ENCODE peak calls at places on chromosome 22, in eight cellular contexts. One of them, this sample, is unnamed.

GRCh38 chr22:49097171-49097925 is 730.3 kb downstream of the BRD1 start:
- DNase-seq in left lung: peak; percentile 45
- DNase-seq in uterus: no peak
- DNase-seq in right lobe of liver: no peak
- DNase-seq in GM12864: no peak
- DNase-seq in fibroblast of mammary gland: no peak
- DNase-seq in MM.1S: no peak
- DNase-seq in fibroblast of lung: no peak
- DNase-seq in this sample: no peak

GRCh38 chr22:47918276-47918928 is 1156.0 kb downstream of the TBC1D22A start:
- DNase-seq in fibroblast of lung: no peak
- DNase-seq in right lobe of liver: no peak
- DNase-seq in GM12864: no peak
- DNase-seq in left lung: no peak
- DNase-seq in uterus: no peak
- DNase-seq in MM.1S: peak; percentile 82
- DNase-seq in fibroblast of mammary gland: no peak
- DNase-seq in this sample: no peak

GRCh38 chr22:46682011-46682731 is 55.9 kb downstream of the CERK start:
- DNase-seq in fibroblast of mammary gland: no peak
- DNase-seq in uterus: no peak
- DNase-seq in fibroblast of lung: no peak
- DNase-seq in GM12864: no peak
- DNase-seq in right lobe of liver: no peak
- DNase-seq in MM.1S: no peak
- DNase-seq in left lung: no peak
- DNase-seq in this sample: no peak

GRCh38 chr22:46376908-46377565 is 41.5 kb downstream of the TRMU start:
- DNase-seq in fibroblast of lung: no peak
- DNase-seq in fibroblast of mammary gland: no peak
- DNase-seq in left lung: peak; percentile 65
- DNase-seq in uterus: no peak
- DNase-seq in MM.1S: no peak
- DNase-seq in right lobe of liver: peak; percentile 77
- DNase-seq in GM12864: no peak
- DNase-seq in this sample: no peak

GRCh38 chr22:28935713-28936112 is 52.3 kb downstream of the ZNRF3 start:
- DNase-seq in fibroblast of lung: no peak
- DNase-seq in uterus: no peak
- DNase-seq in right lobe of liver: no peak
- DNase-seq in MM.1S: no peak
- DNase-seq in fibroblast of mammary gland: no peak
- DNase-seq in left lung: no peak
- DNase-seq in GM12864: no peak
- DNase-seq in this sample: no peak

GRCh38 chr22:46087816-46088277 is 62.5 kb upstream of the PPARA start:
- DNase-seq in fibroblast of mammary gland: peak; percentile 93
- DNase-seq in fibroblast of lung: peak; percentile 94
- DNase-seq in GM12864: no peak
- DNase-seq in MM.1S: no peak
- DNase-seq in uterus: peak; percentile 95
- DNase-seq in right lobe of liver: peak; percentile 93
- DNase-seq in left lung: peak; percentile 86
- DNase-seq in this sample: peak; percentile 74

GRCh38 chr22:25704701-25705100 is 37.3 kb upstream of the MYO18B start:
- DNase-seq in fibroblast of lung: no peak
- DNase-seq in MM.1S: no peak
- DNase-seq in uterus: no peak
- DNase-seq in GM12864: no peak
- DNase-seq in left lung: no peak
- DNase-seq in right lobe of liver: no peak
- DNase-seq in fibroblast of mammary gland: no peak
- DNase-seq in this sample: no peak

GRCh38 chr22:38951734-38952133 is 5.7 kb upstream of the APOBEC3A start:
- DNase-seq in fibroblast of mammary gland: no peak
- DNase-seq in fibroblast of lung: no peak
- DNase-seq in uterus: no peak
- DNase-seq in right lobe of liver: no peak
- DNase-seq in GM12864: no peak
- DNase-seq in left lung: no peak
- DNase-seq in MM.1S: no peak
- DNase-seq in this sample: no peak

GRCh38 chr22:33917744-33918406 is 2.4 kb downstream of the LARGE1 start:
- DNase-seq in MM.1S: peak; percentile 75
- DNase-seq in right lobe of liver: no peak
- DNase-seq in left lung: no peak
- DNase-seq in uterus: no peak
- DNase-seq in fibroblast of mammary gland: peak; percentile 23
- DNase-seq in fibroblast of lung: peak; percentile 27
- DNase-seq in GM12864: peak; percentile 50
- DNase-seq in this sample: no peak

GRCh38 chr22:17334983-17335382 is 34.3 kb upstream of the CECR2 start:
- DNase-seq in right lobe of liver: no peak
- DNase-seq in GM12864: no peak
- DNase-seq in left lung: no peak
- DNase-seq in fibroblast of mammary gland: no peak
- DNase-seq in MM.1S: no peak
- DNase-seq in fibroblast of lung: no peak
- DNase-seq in uterus: no peak
- DNase-seq in this sample: no peak

GRCh38 chr22:23233746-23234408 is 53.6 kb downstream of the BCR start:
- DNase-seq in fibroblast of mammary gland: peak; percentile 95
- DNase-seq in right lobe of liver: no peak
- DNase-seq in GM12864: no peak
- DNase-seq in left lung: no peak
- DNase-seq in fibroblast of lung: peak; percentile 88
- DNase-seq in uterus: no peak
- DNase-seq in MM.1S: no peak
- DNase-seq in this sample: no peak

GRCh38 chr22:47417699-47418098 is 655.2 kb downstream of the TBC1D22A start:
- DNase-seq in right lobe of liver: no peak
- DNase-seq in fibroblast of mammary gland: no peak
- DNase-seq in left lung: no peak
- DNase-seq in MM.1S: no peak
- DNase-seq in fibroblast of lung: no peak
- DNase-seq in uterus: no peak
- DNase-seq in GM12864: no peak
- DNase-seq in this sample: no peak

GRCh38 chr22:38986629-38987028 is 4.5 kb downstream of the APOBEC3B start:
- DNase-seq in GM12864: no peak
- DNase-seq in MM.1S: no peak
- DNase-seq in right lobe of liver: no peak
- DNase-seq in fibroblast of lung: no peak
- DNase-seq in fibroblast of mammary gland: no peak
- DNase-seq in uterus: no peak
- DNase-seq in left lung: no peak
- DNase-seq in this sample: no peak

GRCh38 chr22:50691521-50691920 is 18.9 kb downstream of the SHANK3 start:
- DNase-seq in MM.1S: peak; percentile 54
- DNase-seq in GM12864: no peak
- DNase-seq in fibroblast of lung: no peak
- DNase-seq in right lobe of liver: peak; percentile 63
- DNase-seq in fibroblast of mammary gland: peak; percentile 62
- DNase-seq in uterus: no peak
- DNase-seq in left lung: no peak
- DNase-seq in this sample: no peak

GRCh38 chr22:27212617-27213177 is 555.3 kb downstream of the MIAT start:
- DNase-seq in GM12864: no peak
- DNase-seq in fibroblast of mammary gland: peak; percentile 98
- DNase-seq in right lobe of liver: no peak
- DNase-seq in uterus: peak; percentile 92
- DNase-seq in fibroblast of lung: peak; percentile 99
- DNase-seq in MM.1S: no peak
- DNase-seq in left lung: no peak
- DNase-seq in this sample: peak; percentile 96

GRCh38 chr22:27336151-27337090 is 465.1 kb downstream of the MN1 start:
- DNase-seq in fibroblast of mammary gland: no peak
- DNase-seq in uterus: no peak
- DNase-seq in MM.1S: no peak
- DNase-seq in fibroblast of lung: peak; percentile 93
- DNase-seq in right lobe of liver: no peak
- DNase-seq in left lung: no peak
- DNase-seq in GM12864: no peak
- DNase-seq in this sample: peak; percentile 74

GRCh38 chr22:47534150-47535133 is 772.0 kb downstream of the TBC1D22A start:
- DNase-seq in fibroblast of mammary gland: no peak
- DNase-seq in left lung: no peak
- DNase-seq in right lobe of liver: no peak
- DNase-seq in MM.1S: no peak
- DNase-seq in GM12864: no peak
- DNase-seq in uterus: no peak
- DNase-seq in fibroblast of lung: no peak
- DNase-seq in this sample: no peak

DNA sequence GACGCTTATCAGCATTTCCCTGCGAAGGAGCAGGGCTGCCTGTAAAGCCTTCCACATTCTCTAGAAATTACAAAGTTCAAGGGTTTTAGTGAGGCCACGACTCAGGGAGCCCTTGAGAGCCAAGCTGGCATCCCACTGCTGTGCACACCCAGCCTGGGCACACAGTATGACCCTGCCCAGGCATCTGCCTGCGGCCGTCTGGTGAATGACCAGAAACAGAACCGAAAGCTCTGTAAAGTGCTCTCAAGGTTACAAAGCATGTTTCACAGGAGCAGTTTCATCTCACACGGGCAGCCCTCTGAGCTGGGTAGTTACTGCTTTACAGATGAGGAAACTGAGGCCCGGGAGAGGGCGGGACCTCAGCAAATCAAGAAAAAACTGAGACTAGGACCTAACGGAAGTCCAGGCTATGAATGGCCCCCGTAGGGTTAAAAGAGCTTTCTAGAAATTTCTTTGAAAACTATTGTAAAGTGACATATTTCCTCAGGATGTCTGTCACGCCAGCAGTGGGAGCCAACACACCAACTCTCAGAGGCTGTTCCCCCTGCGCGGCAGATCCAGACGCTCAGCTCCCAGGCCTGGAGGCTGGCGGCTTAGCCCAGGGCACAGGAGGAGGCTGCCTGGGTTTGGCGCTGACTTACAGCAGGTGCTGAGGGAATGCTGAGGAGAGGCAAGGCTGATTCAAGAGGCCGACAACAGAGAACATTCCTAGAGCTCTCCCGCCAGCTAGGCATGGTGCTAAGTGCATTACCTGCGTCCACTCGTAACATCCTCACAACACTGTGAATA is 7.7 kb upstream of the TCF20 start:
- DNase-seq in right lobe of liver: no peak
- DNase-seq in fibroblast of lung: no peak
- DNase-seq in uterus: no peak
- DNase-seq in left lung: no peak
- DNase-seq in fibroblast of mammary gland: no peak
- DNase-seq in MM.1S: peak; percentile 78
- DNase-seq in GM12864: peak; percentile 19
- DNase-seq in this sample: no peak
- TF ChIP-seq CTCF in right lobe of liver: no peak
- TF ChIP-seq CTCF in fibroblast of lung: no peak
- TF ChIP-seq CTCF in uterus: no peak
- TF ChIP-seq CTCF in left lung: no peak
- TF ChIP-seq CTCF in fibroblast of mammary gland: no peak
- TF ChIP-seq CTCF in MM.1S: peak; percentile 50
- TF ChIP-seq CTCF in GM12864: peak; percentile 46
- TF ChIP-seq CTCF in this sample: peak; percentile 33

DNA sequence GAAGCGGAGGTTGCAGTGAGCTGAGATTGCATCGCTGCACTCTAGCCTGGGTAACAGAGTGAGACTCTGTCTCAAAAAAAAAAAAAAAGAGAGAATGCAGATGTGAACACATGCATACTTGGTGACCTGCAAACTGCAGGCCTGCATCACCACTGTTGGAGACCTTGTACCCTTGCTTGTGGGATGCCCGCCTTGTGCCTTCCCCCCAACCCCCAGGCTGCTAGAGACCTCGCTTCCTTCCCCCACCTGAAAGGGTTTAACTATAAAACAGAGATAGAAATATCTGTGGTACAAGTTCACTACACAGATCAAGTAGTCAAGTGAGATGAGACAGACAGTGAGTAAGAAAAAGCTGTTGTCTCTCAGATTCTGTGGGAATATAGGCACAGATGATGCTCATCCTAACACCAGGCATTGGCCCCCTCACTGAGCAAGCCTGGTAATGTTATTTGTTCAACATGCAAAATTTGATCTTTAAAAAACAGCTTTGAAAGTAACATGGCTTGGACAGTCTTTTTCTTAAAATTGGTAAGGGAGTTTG is 32.3 kb downstream of the TNRC6B start:
- DNase-seq in GM12864: no peak
- DNase-seq in right lobe of liver: no peak
- DNase-seq in fibroblast of mammary gland: no peak
- DNase-seq in fibroblast of lung: no peak
- DNase-seq in left lung: no peak
- DNase-seq in uterus: no peak
- DNase-seq in MM.1S: no peak
- DNase-seq in this sample: no peak
- H3K4me3 ChIP-seq in GM12864: no peak overlapping the region
- H3K4me3 ChIP-seq in right lobe of liver: no peak overlapping the region
- H3K4me3 ChIP-seq in fibroblast of mammary gland: no peak overlapping the region
- H3K4me3 ChIP-seq in fibroblast of lung: no peak overlapping the region
- H3K4me3 ChIP-seq in left lung: no peak overlapping the region
- H3K4me3 ChIP-seq in uterus: no peak overlapping the region
- H3K4me3 ChIP-seq in MM.1S: no peak overlapping the region
- H3K4me3 ChIP-seq in this sample: no peak overlapping the region

GRCh38 chr22:20775342-20775895 is 1.5 kb downstream of the SERPIND1 start:
- DNase-seq in right lobe of liver: no peak
- DNase-seq in fibroblast of lung: no peak
- DNase-seq in MM.1S: no peak
- DNase-seq in fibroblast of mammary gland: no peak
- DNase-seq in left lung: no peak
- DNase-seq in uterus: no peak
- DNase-seq in GM12864: no peak
- DNase-seq in this sample: no peak

GRCh38 chr22:20779813-20780148 is 5.9 kb downstream of the SERPIND1 start:
- DNase-seq in uterus: no peak
- DNase-seq in fibroblast of mammary gland: peak; percentile 84
- DNase-seq in right lobe of liver: no peak
- DNase-seq in MM.1S: no peak
- DNase-seq in left lung: no peak
- DNase-seq in GM12864: no peak
- DNase-seq in fibroblast of lung: peak; percentile 82
- DNase-seq in this sample: peak; percentile 26

GRCh38 chr22:20776624-20777405 is 2.9 kb downstream of the SERPIND1 start:
- DNase-seq in fibroblast of mammary gland: no peak
- DNase-seq in uterus: no peak
- DNase-seq in left lung: no peak
- DNase-seq in GM12864: no peak
- DNase-seq in fibroblast of lung: no peak
- DNase-seq in MM.1S: no peak
- DNase-seq in right lobe of liver: no peak
- DNase-seq in this sample: no peak

GRCh38 chr22:20779014-20779812 is 5.3 kb downstream of the SERPIND1 start:
- DNase-seq in GM12864: no peak
- DNase-seq in fibroblast of lung: no peak
- DNase-seq in MM.1S: no peak
- DNase-seq in right lobe of liver: no peak
- DNase-seq in left lung: no peak
- DNase-seq in fibroblast of mammary gland: no peak
- DNase-seq in uterus: peak; percentile 35
- DNase-seq in this sample: no peak

GRCh38 chr22:20777420-20778177 is 3.7 kb downstream of the SERPIND1 start:
- DNase-seq in GM12864: no peak
- DNase-seq in right lobe of liver: peak; percentile 72
- DNase-seq in MM.1S: no peak
- DNase-seq in fibroblast of lung: peak; percentile 88
- DNase-seq in left lung: no peak
- DNase-seq in uterus: peak; percentile 45
- DNase-seq in fibroblast of mammary gland: peak; percentile 94
- DNase-seq in this sample: peak; percentile 28
- TF ChIP-seq CTCF in GM12864: no peak
- TF ChIP-seq CTCF in right lobe of liver: peak; percentile 22
- TF ChIP-seq CTCF in MM.1S: no peak
- TF ChIP-seq CTCF in fibroblast of lung: no peak
- TF ChIP-seq CTCF in left lung: no peak
- TF ChIP-seq CTCF in uterus: peak; percentile 16
- TF ChIP-seq CTCF in fibroblast of mammary gland: no peak
- TF ChIP-seq CTCF in this sample: no peak

GRCh38 chr22:36295247-36295646 is 42.3 kb downstream of the APOL1 start:
- DNase-seq in GM12864: no peak
- DNase-seq in uterus: no peak
- DNase-seq in right lobe of liver: no peak
- DNase-seq in fibroblast of mammary gland: no peak
- DNase-seq in left lung: peak; percentile 64
- DNase-seq in MM.1S: no peak
- DNase-seq in fibroblast of lung: no peak
- DNase-seq in this sample: no peak
- H3K4me3 ChIP-seq in GM12864: no peak overlapping the region
- H3K4me3 ChIP-seq in uterus: no peak overlapping the region
- H3K4me3 ChIP-seq in right lobe of liver: no peak overlapping the region
- H3K4me3 ChIP-seq in fibroblast of mammary gland: no peak overlapping the region
- H3K4me3 ChIP-seq in left lung: no peak overlapping the region
- H3K4me3 ChIP-seq in MM.1S: no peak overlapping the region
- H3K4me3 ChIP-seq in fibroblast of lung: no peak overlapping the region
- H3K4me3 ChIP-seq in this sample: no peak overlapping the region